ENCODE peak calls at places on chromosomes 5 and 9, in ten cellular contexts. One of them, this sample, is unnamed.

GRCh38 chr5:155699385-155699784 is 627.6 kb upstream of the SGCD start:
- DNase-seq in prostate gland: no peak
- DNase-seq in spleen: no peak
- DNase-seq in sigmoid colon: no peak
- DNase-seq in transverse colon: no peak
- DNase-seq in SK-N-SH: no peak
- DNase-seq in HCT116: no peak
- DNase-seq in suprapubic skin: no peak
- DNase-seq in K562: no peak
- DNase-seq in GM23338: peak; percentile 42
- DNase-seq in this sample: no peak

GRCh38 chr9:30628915-30629564 is 1755.4 kb upstream of the ACO1 start:
- DNase-seq in prostate gland: no peak
- DNase-seq in spleen: no peak
- DNase-seq in sigmoid colon: no peak
- DNase-seq in transverse colon: no peak
- DNase-seq in SK-N-SH: no peak
- DNase-seq in HCT116: no peak
- DNase-seq in suprapubic skin: no peak
- DNase-seq in K562: no peak
- DNase-seq in GM23338: no peak
- DNase-seq in this sample: no peak

GRCh38 chr9:129305246-129305645 is 127.2 kb upstream of the IER5L start:
- DNase-seq in prostate gland: no peak
- DNase-seq in spleen: peak; percentile 36
- DNase-seq in sigmoid colon: peak; percentile 4
- DNase-seq in transverse colon: no peak
- DNase-seq in SK-N-SH: no peak
- DNase-seq in HCT116: no peak
- DNase-seq in suprapubic skin: peak; percentile 29
- DNase-seq in K562: no peak
- DNase-seq in GM23338: no peak
- DNase-seq in this sample: peak; percentile 20

GRCh38 chr9:14170973-14171596 is 142.9 kb downstream of the NFIB start:
- DNase-seq in prostate gland: no peak
- DNase-seq in spleen: no peak
- DNase-seq in sigmoid colon: no peak
- DNase-seq in transverse colon: no peak
- DNase-seq in SK-N-SH: no peak
- DNase-seq in HCT116: no peak
- DNase-seq in suprapubic skin: no peak
- DNase-seq in K562: no peak
- DNase-seq in GM23338: no peak
- DNase-seq in this sample: no peak

GRCh38 chr5:120091376-120091948 is 372.6 kb upstream of the PRR16 start:
- DNase-seq in prostate gland: no peak
- DNase-seq in spleen: no peak
- DNase-seq in sigmoid colon: no peak
- DNase-seq in transverse colon: no peak
- DNase-seq in SK-N-SH: no peak
- DNase-seq in HCT116: no peak
- DNase-seq in suprapubic skin: no peak
- DNase-seq in K562: no peak
- DNase-seq in GM23338: no peak
- DNase-seq in this sample: no peak

GRCh38 chr5:36373527-36374086 is 71.9 kb upstream of the RANBP3L start:
- DNase-seq in prostate gland: peak; percentile 67
- DNase-seq in spleen: no peak
- DNase-seq in sigmoid colon: peak; percentile 89
- DNase-seq in transverse colon: peak; percentile 41
- DNase-seq in SK-N-SH: no peak
- DNase-seq in HCT116: no peak
- DNase-seq in suprapubic skin: peak; percentile 85
- DNase-seq in K562: peak; percentile 31
- DNase-seq in GM23338: no peak
- DNase-seq in this sample: peak; percentile 37

GRCh38 chr9:127805620-127806019 is 2.9 kb downstream of the FPGS start:
- DNase-seq in prostate gland: no peak
- DNase-seq in spleen: no peak
- DNase-seq in sigmoid colon: no peak
- DNase-seq in transverse colon: peak; percentile 54
- DNase-seq in SK-N-SH: peak; percentile 62
- DNase-seq in HCT116: peak; percentile 47
- DNase-seq in suprapubic skin: no peak
- DNase-seq in K562: peak; percentile 66
- DNase-seq in GM23338: peak; percentile 92
- DNase-seq in this sample: no peak

GRCh38 chr5:132102101-132102701 is 28.6 kb downstream of the CSF2 start:
- DNase-seq in prostate gland: no peak
- DNase-seq in spleen: peak; percentile 71
- DNase-seq in sigmoid colon: no peak
- DNase-seq in transverse colon: no peak
- DNase-seq in SK-N-SH: no peak
- DNase-seq in HCT116: no peak
- DNase-seq in suprapubic skin: no peak
- DNase-seq in K562: no peak
- DNase-seq in GM23338: no peak
- DNase-seq in this sample: no peak

GRCh38 chr5:151675225-151675955 is 11.3 kb downstream of the SPARC start:
- DNase-seq in prostate gland: no peak
- DNase-seq in spleen: no peak
- DNase-seq in sigmoid colon: peak; percentile 41
- DNase-seq in transverse colon: no peak
- DNase-seq in SK-N-SH: no peak
- DNase-seq in HCT116: no peak
- DNase-seq in suprapubic skin: no peak
- DNase-seq in K562: no peak
- DNase-seq in GM23338: peak; percentile 51
- DNase-seq in this sample: no peak

GRCh38 chr5:151670074-151670686 is 16.5 kb downstream of the SPARC start:
- DNase-seq in prostate gland: no peak
- DNase-seq in spleen: no peak
- DNase-seq in sigmoid colon: no peak
- DNase-seq in transverse colon: no peak
- DNase-seq in SK-N-SH: peak; percentile 53
- DNase-seq in HCT116: no peak
- DNase-seq in suprapubic skin: no peak
- DNase-seq in K562: no peak
- DNase-seq in GM23338: no peak
- DNase-seq in this sample: no peak

GRCh38 chr5:151670953-151671636 is 15.6 kb downstream of the SPARC start:
- DNase-seq in prostate gland: no peak
- DNase-seq in spleen: no peak
- DNase-seq in sigmoid colon: no peak
- DNase-seq in transverse colon: no peak
- DNase-seq in SK-N-SH: no peak
- DNase-seq in HCT116: no peak
- DNase-seq in suprapubic skin: no peak
- DNase-seq in K562: no peak
- DNase-seq in GM23338: no peak
- DNase-seq in this sample: no peak

GRCh38 chr5:151673421-151673820 is 13.3 kb downstream of the SPARC start:
- DNase-seq in prostate gland: no peak
- DNase-seq in spleen: no peak
- DNase-seq in sigmoid colon: no peak
- DNase-seq in transverse colon: no peak
- DNase-seq in SK-N-SH: no peak
- DNase-seq in HCT116: no peak
- DNase-seq in suprapubic skin: no peak
- DNase-seq in K562: no peak
- DNase-seq in GM23338: no peak
- DNase-seq in this sample: no peak

DNA sequence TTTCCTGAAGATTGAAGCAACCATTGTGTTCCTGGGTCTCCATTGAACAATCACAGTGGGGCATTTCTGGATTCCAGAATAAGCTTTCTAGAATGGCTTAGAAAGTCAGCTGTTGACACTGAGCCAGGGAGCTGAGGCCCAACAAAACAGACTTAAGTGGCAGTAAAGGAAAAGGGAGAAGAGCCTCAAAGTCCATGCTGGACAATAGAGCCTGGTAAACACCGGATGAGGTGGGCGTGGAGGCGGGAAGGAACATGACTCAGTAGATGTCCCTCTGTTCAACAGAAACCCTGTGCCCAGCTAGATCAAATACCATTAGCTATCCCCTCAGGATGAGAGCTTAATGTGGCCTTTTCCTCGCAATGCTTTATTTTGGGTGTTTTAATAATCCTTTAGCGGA is 14.7 kb downstream of the SPARC start:
- DNase-seq in prostate gland: no peak
- DNase-seq in spleen: no peak
- DNase-seq in sigmoid colon: no peak
- DNase-seq in transverse colon: peak; percentile 32
- DNase-seq in SK-N-SH: no peak
- DNase-seq in HCT116: no peak
- DNase-seq in suprapubic skin: no peak
- DNase-seq in K562: no peak
- DNase-seq in GM23338: no peak
- DNase-seq in this sample: no peak
- H3K4me1 ChIP-seq in prostate gland: peaks cover 6% of the 10 kb centered on the region
- H3K4me1 ChIP-seq in spleen: peaks cover 11% of the 10 kb centered on the region
- H3K4me1 ChIP-seq in sigmoid colon: no peaks in the 10 kb centered on the region
- H3K4me1 ChIP-seq in transverse colon: peaks cover 31% of the 10 kb centered on the region
- H3K4me1 ChIP-seq in SK-N-SH: peaks cover 30% of the 10 kb centered on the region
- H3K4me1 ChIP-seq in HCT116: peaks cover 21% of the 10 kb centered on the region
- H3K4me1 ChIP-seq in suprapubic skin: peaks cover 71% of the 10 kb centered on the region
- H3K4me1 ChIP-seq in K562: no peaks in the 10 kb centered on the region
- H3K4me1 ChIP-seq in GM23338: peaks cover 24% of the 10 kb centered on the region
- H3K4me1 ChIP-seq in this sample: peaks cover 23% of the 10 kb centered on the region

GRCh38 chr5:6604946-6605345 is 27.9 kb downstream of the NSUN2 start:
- DNase-seq in prostate gland: no peak
- DNase-seq in spleen: no peak
- DNase-seq in sigmoid colon: no peak
- DNase-seq in transverse colon: no peak
- DNase-seq in SK-N-SH: no peak
- DNase-seq in HCT116: no peak
- DNase-seq in suprapubic skin: no peak
- DNase-seq in K562: no peak
- DNase-seq in GM23338: peak; percentile 13
- DNase-seq in this sample: no peak

GRCh38 chr5:6604341-6604740 is 28.5 kb downstream of the NSUN2 start:
- DNase-seq in prostate gland: no peak
- DNase-seq in spleen: no peak
- DNase-seq in sigmoid colon: no peak
- DNase-seq in transverse colon: no peak
- DNase-seq in SK-N-SH: no peak
- DNase-seq in HCT116: no peak
- DNase-seq in suprapubic skin: no peak
- DNase-seq in K562: no peak
- DNase-seq in GM23338: no peak
- DNase-seq in this sample: no peak

GRCh38 chr5:6607559-6607936 is 25.3 kb downstream of the NSUN2 start:
- DNase-seq in prostate gland: no peak
- DNase-seq in spleen: no peak
- DNase-seq in sigmoid colon: no peak
- DNase-seq in transverse colon: no peak
- DNase-seq in SK-N-SH: no peak
- DNase-seq in HCT116: no peak
- DNase-seq in suprapubic skin: no peak
- DNase-seq in K562: no peak
- DNase-seq in GM23338: no peak
- DNase-seq in this sample: no peak

GRCh38 chr5:6603643-6604042 is 29.2 kb downstream of the NSUN2 start:
- DNase-seq in prostate gland: no peak
- DNase-seq in spleen: no peak
- DNase-seq in sigmoid colon: no peak
- DNase-seq in transverse colon: no peak
- DNase-seq in SK-N-SH: no peak
- DNase-seq in HCT116: no peak
- DNase-seq in suprapubic skin: no peak
- DNase-seq in K562: no peak
- DNase-seq in GM23338: no peak
- DNase-seq in this sample: no peak

DNA sequence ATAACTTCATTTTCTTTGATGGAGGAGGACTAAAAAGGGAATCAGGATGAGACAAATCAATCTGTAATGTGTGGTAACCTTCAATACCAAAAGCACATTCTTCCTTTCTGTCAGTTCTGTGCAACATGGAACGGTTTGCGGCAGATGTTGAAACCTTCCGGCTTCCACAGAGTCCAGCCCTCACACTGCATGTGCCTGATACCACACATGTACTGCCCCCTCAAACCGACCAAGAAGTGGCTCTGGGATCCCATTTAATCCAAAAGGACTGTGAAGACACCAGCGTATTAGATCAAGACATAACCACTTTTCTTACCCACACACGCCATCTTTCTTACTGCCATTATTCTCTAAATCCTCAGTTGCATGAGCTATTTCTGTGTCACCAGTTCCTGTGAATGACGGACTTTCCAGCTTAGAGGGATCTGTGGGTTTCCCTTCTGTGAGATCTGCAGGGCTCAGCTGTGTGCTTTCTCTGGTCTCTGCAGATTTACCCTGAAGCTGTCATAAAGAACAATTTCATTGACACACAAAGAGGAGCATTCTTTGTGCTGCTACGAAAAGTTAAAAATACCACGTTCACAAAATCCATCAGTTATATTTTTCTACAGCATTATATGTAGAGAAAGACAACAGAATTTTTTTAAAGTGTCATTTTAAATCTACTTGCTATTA is 25.8 kb downstream of the NSUN2 start:
- DNase-seq in prostate gland: no peak
- DNase-seq in spleen: no peak
- DNase-seq in sigmoid colon: no peak
- DNase-seq in transverse colon: no peak
- DNase-seq in SK-N-SH: no peak
- DNase-seq in HCT116: no peak
- DNase-seq in suprapubic skin: no peak
- DNase-seq in K562: no peak
- DNase-seq in GM23338: no peak
- DNase-seq in this sample: no peak
- TF ChIP-seq POLR2AphosphoS5 in prostate gland: no peak
- TF ChIP-seq POLR2AphosphoS5 in spleen: no peak
- TF ChIP-seq POLR2AphosphoS5 in sigmoid colon: no peak
- TF ChIP-seq POLR2AphosphoS5 in transverse colon: no peak
- TF ChIP-seq POLR2AphosphoS5 in SK-N-SH: no peak
- TF ChIP-seq POLR2AphosphoS5 in HCT116: no peak
- TF ChIP-seq POLR2AphosphoS5 in suprapubic skin: no peak
- TF ChIP-seq POLR2AphosphoS5 in K562: no peak
- TF ChIP-seq POLR2AphosphoS5 in GM23338: no peak
- TF ChIP-seq POLR2AphosphoS5 in this sample: no peak

GRCh38 chr5:134120386-134121138 is 6.1 kb downstream of the TCF7 start:
- DNase-seq in prostate gland: no peak
- DNase-seq in spleen: no peak
- DNase-seq in sigmoid colon: no peak
- DNase-seq in transverse colon: no peak
- DNase-seq in SK-N-SH: no peak
- DNase-seq in HCT116: no peak
- DNase-seq in suprapubic skin: no peak
- DNase-seq in K562: no peak
- DNase-seq in GM23338: no peak
- DNase-seq in this sample: no peak
- H3K4me3 ChIP-seq in prostate gland: no peak overlapping the region
- H3K4me3 ChIP-seq in spleen: no peak overlapping the region
- H3K4me3 ChIP-seq in sigmoid colon: no peak overlapping the region
- H3K4me3 ChIP-seq in transverse colon: no peak overlapping the region
- H3K4me3 ChIP-seq in SK-N-SH: no peak overlapping the region
- H3K4me3 ChIP-seq in HCT116: no peak overlapping the region
- H3K4me3 ChIP-seq in suprapubic skin: no peak overlapping the region
- H3K4me3 ChIP-seq in K562: no peak overlapping the region
- H3K4me3 ChIP-seq in GM23338: no peak overlapping the region
- H3K4me3 ChIP-seq in this sample: no peak overlapping the region

GRCh38 chr9:120868676-120869359 is 8.2 kb downstream of the PHF19 start:
- DNase-seq in prostate gland: peak; percentile 96
- DNase-seq in spleen: peak; percentile 100
- DNase-seq in sigmoid colon: peak; percentile 98
- DNase-seq in transverse colon: peak; percentile 99
- DNase-seq in SK-N-SH: peak; percentile 88
- DNase-seq in HCT116: peak; percentile 94
- DNase-seq in suprapubic skin: peak; percentile 99
- DNase-seq in K562: peak; percentile 100
- DNase-seq in GM23338: peak; percentile 99
- DNase-seq in this sample: peak; percentile 99

GRCh38 chr9:120868339-120868675 is 8.7 kb downstream of the PHF19 start:
- DNase-seq in prostate gland: no peak
- DNase-seq in spleen: no peak
- DNase-seq in sigmoid colon: no peak
- DNase-seq in transverse colon: no peak
- DNase-seq in SK-N-SH: no peak
- DNase-seq in HCT116: no peak
- DNase-seq in suprapubic skin: no peak
- DNase-seq in K562: no peak
- DNase-seq in GM23338: no peak
- DNase-seq in this sample: no peak

GRCh38 chr9:120869726-120870125 is 7.3 kb downstream of the PHF19 start:
- DNase-seq in prostate gland: no peak
- DNase-seq in spleen: peak; percentile 89
- DNase-seq in sigmoid colon: no peak
- DNase-seq in transverse colon: no peak
- DNase-seq in SK-N-SH: no peak
- DNase-seq in HCT116: no peak
- DNase-seq in suprapubic skin: no peak
- DNase-seq in K562: no peak
- DNase-seq in GM23338: no peak
- DNase-seq in this sample: no peak

GRCh38 chr9:120869360-120869687 is 7.7 kb downstream of the PHF19 start:
- DNase-seq in prostate gland: no peak
- DNase-seq in spleen: no peak
- DNase-seq in sigmoid colon: no peak
- DNase-seq in transverse colon: no peak
- DNase-seq in SK-N-SH: no peak
- DNase-seq in HCT116: no peak
- DNase-seq in suprapubic skin: no peak
- DNase-seq in K562: no peak
- DNase-seq in GM23338: no peak
- DNase-seq in this sample: no peak

GRCh38 chr9:120870206-120870605 is 6.8 kb downstream of the PHF19 start:
- DNase-seq in prostate gland: no peak
- DNase-seq in spleen: peak; percentile 77
- DNase-seq in sigmoid colon: no peak
- DNase-seq in transverse colon: no peak
- DNase-seq in SK-N-SH: no peak
- DNase-seq in HCT116: no peak
- DNase-seq in suprapubic skin: no peak
- DNase-seq in K562: no peak
- DNase-seq in GM23338: no peak
- DNase-seq in this sample: no peak
- H3K4me1 ChIP-seq in prostate gland: no peaks in the 10 kb centered on the region
- H3K4me1 ChIP-seq in spleen: peaks cover 4% of the 10 kb centered on the region
- H3K4me1 ChIP-seq in sigmoid colon: no peaks in the 10 kb centered on the region
- H3K4me1 ChIP-seq in transverse colon: peaks cover 13% of the 10 kb centered on the region
- H3K4me1 ChIP-seq in SK-N-SH: peaks cover 8% of the 10 kb centered on the region
- H3K4me1 ChIP-seq in HCT116: peaks cover 47% of the 10 kb centered on the region
- H3K4me1 ChIP-seq in suprapubic skin: peaks cover 25% of the 10 kb centered on the region
- H3K4me1 ChIP-seq in K562: peaks cover 35% of the 10 kb centered on the region
- H3K4me1 ChIP-seq in GM23338: peaks cover 28% of the 10 kb centered on the region
- H3K4me1 ChIP-seq in this sample: peaks cover 13% of the 10 kb centered on the region